ENCODE peak calls at places on chromosomes 2 and 18, in eight cellular contexts. R is activated CD4-positive, alpha-beta T cell treated with anti-CD3 and anti-CD28 coated beads for 36 hours; W is GM06990; O is stimulated activated CD4-positive, alpha-beta T cell treated with anti-CD3 and anti-CD28 coated beads, Interleukin-1b, Interleukin-23, amount 100 ng/mL, for 4 hours; C is GM03348; A is NCI-H510A treated with DMSO at 0.1 percent for 48 hours; U is colonic mucosa; Q is NCI-H1105 treated with DMSO at 0.1 percent for 48 hours. X is an unnamed sample.

GRCh38 chr18:76756491-76757288 is 65.7 kb upstream of the ZNF236 start:
- DNase-seq in R (no peak), W (no peak), O (no peak), C (no peak), A (no peak), U (no peak), Q (no peak), X (no peak)

GRCh38 chr18:48973731-48974130 is 23.0 kb upstream of the SMAD7 start:
- DNase-seq in R (no peak), W (no peak), O (no peak), C (no peak), A (no peak), U (peak), Q (no peak), X (no peak)

GRCh38 chr2:151437630-151438029 is 27.9 kb downstream of the RIF1 start:
- DNase-seq in R (no peak), W (peak), O (peak), C (peak), A (no peak), U (no peak), Q (peak), X (no peak)

GRCh38 chr2:67500541-67500940 is 103.4 kb downstream of the ETAA1 start:
- DNase-seq in R (no peak), W (no peak), O (no peak), C (no peak), A (no peak), U (no peak), Q (no peak), X (no peak)

GRCh38 chr2:219642465-219643083 is 15.1 kb downstream of the SLC4A3 start:
- DNase-seq in R (peak), W (peak), O (peak), C (peak), A (peak), U (peak), Q (peak), X (peak)

GRCh38 chr2:124874676-124875075 is 849.6 kb downstream of the CNTNAP5 start:
- DNase-seq in R (no peak), W (no peak), O (no peak), C (no peak), A (no peak), U (no peak), Q (no peak), X (no peak)

GRCh38 chr18:45663646-45664045 is 48.4 kb downstream of the SLC14A2 start:
- DNase-seq in R (no peak), W (no peak), O (no peak), C (no peak), A (no peak), U (no peak), Q (no peak), X (no peak)

GRCh38 chr2:231413921-231414476 is 18.5 kb downstream of the B3GNT7 start:
- DNase-seq in R (no peak), W (no peak), O (no peak), C (no peak), A (no peak), U (peak), Q (no peak), X (no peak)

GRCh38 chr2:223095207-223095606 is 43.2 kb downstream of the KCNE4 start:
- DNase-seq in R (no peak), W (no peak), O (no peak), C (no peak), A (no peak), U (no peak), Q (no peak), X (no peak)

GRCh38 chr2:236180831-236181453 is 12.8 kb upstream of the GBX2 start:
- DNase-seq in R (peak), W (no peak), O (no peak), C (peak), A (peak), U (peak), Q (peak), X (peak)

GRCh38 chr2:74191596-74192380 is 6.6 kb upstream of the MTHFD2 start:
- DNase-seq in R (no peak), W (no peak), O (no peak), C (no peak), A (peak), U (no peak), Q (no peak), X (no peak)

GRCh38 chr18:59303006-59303405 is 15.4 kb downstream of the CPLX4 start:
- DNase-seq in R (no peak), W (no peak), O (no peak), C (no peak), A (no peak), U (no peak), Q (no peak), X (no peak)

GRCh38 chr2:235333076-235333475 is 160.8 kb upstream of the AGAP1 start:
- DNase-seq in R (no peak), W (no peak), O (no peak), C (no peak), A (no peak), U (no peak), Q (no peak), X (no peak)

GRCh38 chr18:58578321-58578720 is 50.6 kb downstream of the ALPK2 start:
- DNase-seq in R (no peak), W (no peak), O (no peak), C (no peak), A (no peak), U (no peak), Q (peak), X (no peak)

GRCh38 chr2:71466301-71467179 is 13.2 kb downstream of the DYSF start:
- DNase-seq in R (peak), W (no peak), O (no peak), C (peak), A (peak), U (no peak), Q (peak), X (peak)

GRCh38 chr18:54278615-54279014 is 9.3 kb downstream of the POLI start:
- DNase-seq in R (no peak), W (no peak), O (no peak), C (no peak), A (no peak), U (no peak), Q (no peak), X (no peak)

GRCh38 chr18:65725421-65726050 is 25.3 kb upstream of the CDH7 start:
- DNase-seq in R (peak), W (no peak), O (no peak), C (no peak), A (peak), U (peak), Q (peak), X (no peak)

GRCh38 chr2:65746919-65747678 is 314.7 kb upstream of the SPRED2 start:
- DNase-seq in R (no peak), W (no peak), O (no peak), C (no peak), A (no peak), U (no peak), Q (no peak), X (no peak)

GRCh38 chr2:206084468-206084869 is 1.5 kb downstream of the INO80D start:
- DNase-seq in R (peak), W (peak), O (no peak), C (peak), A (no peak), U (peak), Q (peak), X (peak)

GRCh38 chr2:86628091-86628522 is 4.4 kb upstream of the RNF103 start:
- DNase-seq in R (no peak), W (no peak), O (no peak), C (no peak), A (no peak), U (no peak), Q (no peak), X (no peak)

GRCh38 chr2:239252433-239253200 is 148.2 kb downstream of the HDAC4 start:
- DNase-seq in R (no peak), W (no peak), O (no peak), C (peak), A (no peak), U (no peak), Q (no peak), X (no peak)

GRCh38 chr18:68234115-68234514 is 480.8 kb downstream of the TMX3 start:
- DNase-seq in R (no peak), W (no peak), O (no peak), C (no peak), A (no peak), U (no peak), Q (no peak), X (no peak)

GRCh38 chr18:79546781-79547272 is 132.8 kb upstream of the CTDP1 start:
- DNase-seq in R (no peak), W (no peak), O (no peak), C (no peak), A (no peak), U (no peak), Q (no peak), X (no peak)

GRCh38 chr18:70394672-70395071 is 105.8 kb downstream of the SOCS6 start:
- DNase-seq in R (no peak), W (no peak), O (no peak), C (no peak), A (no peak), U (no peak), Q (no peak), X (no peak)

X was measured in activated CD4-positive, alpha-beta memory T cell treated with anti-CD3 and anti-CD28 coated beads for 36 hours.